ENCODE peak calls at places on chromosomes 13 and 19, in four cellular contexts. One of them, this sample, is unnamed.
A peak's percentile ranks its signal among the peaks of the same experiment; 100 is the strongest.

GRCh38 chr19:1465191-1466016 is 13.6 kb downstream of the C19orf25 start:
- DNase-seq in WTC11: peak; percentile 74
- DNase-seq in astrocyte of the spinal cord: no peak
- DNase-seq in lung: no peak
- DNase-seq in this sample: peak; percentile 51

GRCh38 chr13:109720758-109721184 is 65.6 kb downstream of the IRS2 start:
- DNase-seq in WTC11: no peak
- DNase-seq in astrocyte of the spinal cord: no peak
- DNase-seq in lung: no peak
- DNase-seq in this sample: no peak

GRCh38 chr13:31046711-31047279 is 114.3 kb downstream of the TEX26 start:
- DNase-seq in WTC11: no peak
- DNase-seq in astrocyte of the spinal cord: peak; percentile 20
- DNase-seq in lung: no peak
- DNase-seq in this sample: peak; percentile 55

GRCh38 chr19:35292986-35293732 is 1.2 kb downstream of the MAG start:
- DNase-seq in WTC11: no peak
- DNase-seq in astrocyte of the spinal cord: no peak
- DNase-seq in lung: no peak
- DNase-seq in this sample: no peak

GRCh38 chr13:29861694-29862110 is 11.3 kb upstream of the UBL3 start:
- DNase-seq in WTC11: no peak
- DNase-seq in astrocyte of the spinal cord: peak; percentile 82
- DNase-seq in lung: no peak
- DNase-seq in this sample: no peak

GRCh38 chr19:2613507-2614295 is 88.8 kb downstream of the GNG7 start:
- DNase-seq in WTC11: peak; percentile 71
- DNase-seq in astrocyte of the spinal cord: no peak
- DNase-seq in lung: no peak
- DNase-seq in this sample: peak; percentile 60

GRCh38 chr13:71611292-71611691 is 255.7 kb downstream of the DACH1 start:
- DNase-seq in WTC11: no peak
- DNase-seq in astrocyte of the spinal cord: no peak
- DNase-seq in lung: no peak
- DNase-seq in this sample: no peak

GRCh38 chr13:30103161-30103858 is 204.0 kb downstream of the KATNAL1 start:
- DNase-seq in WTC11: no peak
- DNase-seq in astrocyte of the spinal cord: no peak
- DNase-seq in lung: no peak
- DNase-seq in this sample: no peak

GRCh38 chr19:10260141-10260584 is 8.1 kb downstream of the MRPL4 start:
- DNase-seq in WTC11: no peak
- DNase-seq in astrocyte of the spinal cord: no peak
- DNase-seq in lung: peak; percentile 88
- DNase-seq in this sample: no peak

GRCh38 chr13:38688674-38689073 is 1.8 kb downstream of the FREM2 start:
- DNase-seq in WTC11: no peak
- DNase-seq in astrocyte of the spinal cord: no peak
- DNase-seq in lung: no peak
- DNase-seq in this sample: no peak

GRCh38 chr13:31048521-31048920 is 113.2 kb downstream of the HSPH1 start:
- DNase-seq in WTC11: no peak
- DNase-seq in astrocyte of the spinal cord: no peak
- DNase-seq in lung: no peak
- DNase-seq in this sample: peak; percentile 32

GRCh38 chr19:41785653-41786052 is 10.7 kb upstream of the CEACAM3 start:
- DNase-seq in WTC11: peak; percentile 73
- DNase-seq in astrocyte of the spinal cord: peak; percentile 62
- DNase-seq in lung: peak; percentile 79
- DNase-seq in this sample: peak; percentile 80

GRCh38 chr19:5143471-5144411 is 174.8 kb downstream of the KDM4B start:
- DNase-seq in WTC11: no peak
- DNase-seq in astrocyte of the spinal cord: no peak
- DNase-seq in lung: no peak
- DNase-seq in this sample: no peak

GRCh38 chr19:46515879-46516350 is 20.2 kb upstream of the PNMA8B start:
- DNase-seq in WTC11: no peak
- DNase-seq in astrocyte of the spinal cord: peak; percentile 31
- DNase-seq in lung: no peak
- DNase-seq in this sample: peak; percentile 61

GRCh38 chr13:98216711-98217110 is 39.6 kb upstream of the RNF113B start:
- DNase-seq in WTC11: no peak
- DNase-seq in astrocyte of the spinal cord: no peak
- DNase-seq in lung: no peak
- DNase-seq in this sample: no peak

GRCh38 chr13:111183959-111184684 is 69.0 kb downstream of the ARHGEF7 start:
- DNase-seq in WTC11: no peak
- DNase-seq in astrocyte of the spinal cord: no peak
- DNase-seq in lung: no peak
- DNase-seq in this sample: no peak

GRCh38 chr13:86665842-86666241 is 866.6 kb upstream of the SLITRK6 start:
- DNase-seq in WTC11: no peak
- DNase-seq in astrocyte of the spinal cord: no peak
- DNase-seq in lung: no peak
- DNase-seq in this sample: no peak
- TF ChIP-seq CTCF in WTC11: no peak
- TF ChIP-seq CTCF in astrocyte of the spinal cord: no peak
- TF ChIP-seq CTCF in lung: no peak
- TF ChIP-seq CTCF in this sample: no peak

GRCh38 chr19:38224014-38224862 is at the start of gene DPF1:
- DNase-seq in WTC11: peak; percentile 92
- DNase-seq in astrocyte of the spinal cord: peak; percentile 62
- DNase-seq in lung: no peak
- DNase-seq in this sample: peak; percentile 64
- TF ChIP-seq CTCF in WTC11: no peak
- TF ChIP-seq CTCF in astrocyte of the spinal cord: peak; percentile 15
- TF ChIP-seq CTCF in lung: no peak
- TF ChIP-seq CTCF in this sample: peak; percentile 10

GRCh38 chr19:8593931-8594330 is 16.6 kb downstream of the ADAMTS10 start:
- DNase-seq in WTC11: no peak
- DNase-seq in astrocyte of the spinal cord: no peak
- DNase-seq in lung: no peak
- DNase-seq in this sample: peak; percentile 21
- TF ChIP-seq CTCF in WTC11: no peak
- TF ChIP-seq CTCF in astrocyte of the spinal cord: peak; percentile 35
- TF ChIP-seq CTCF in lung: no peak
- TF ChIP-seq CTCF in this sample: peak; percentile 19

GRCh38 chr13:52449323-52450011 is 967 bp downstream of the VPS36 start:
- DNase-seq in WTC11: no peak
- DNase-seq in astrocyte of the spinal cord: no peak
- DNase-seq in lung: no peak
- DNase-seq in this sample: no peak

GRCh38 chr13:52452470-52452869 is 2.0 kb upstream of the VPS36 start:
- DNase-seq in WTC11: no peak
- DNase-seq in astrocyte of the spinal cord: no peak
- DNase-seq in lung: no peak
- DNase-seq in this sample: no peak

GRCh38 chr13:52447815-52448552 is 2.5 kb downstream of the VPS36 start:
- DNase-seq in WTC11: no peak
- DNase-seq in astrocyte of the spinal cord: no peak
- DNase-seq in lung: no peak
- DNase-seq in this sample: no peak

GRCh38 chr13:52450793-52451116 is 321 bp upstream of the VPS36 start:
- DNase-seq in WTC11: no peak
- DNase-seq in astrocyte of the spinal cord: no peak
- DNase-seq in lung: no peak
- DNase-seq in this sample: no peak

GRCh38 chr13:52450012-52450792 is at the start of gene VPS36:
- DNase-seq in WTC11: peak; percentile 95
- DNase-seq in astrocyte of the spinal cord: peak; percentile 95
- DNase-seq in lung: peak; percentile 94
- DNase-seq in this sample: peak; percentile 94
- TF ChIP-seq CTCF in WTC11: peak; percentile 100
- TF ChIP-seq CTCF in astrocyte of the spinal cord: peak; percentile 87
- TF ChIP-seq CTCF in lung: peak; percentile 98
- TF ChIP-seq CTCF in this sample: no peak

GRCh38 chr19:31054430-31054829 is 294.8 kb downstream of the TSHZ3 start:
- DNase-seq in WTC11: peak; percentile 79
- DNase-seq in astrocyte of the spinal cord: peak; percentile 74
- DNase-seq in lung: no peak
- DNase-seq in this sample: peak; percentile 74
- TF ChIP-seq CTCF in WTC11: peak; percentile 50
- TF ChIP-seq CTCF in astrocyte of the spinal cord: peak; percentile 86
- TF ChIP-seq CTCF in lung: no peak
- TF ChIP-seq CTCF in this sample: peak; percentile 71

DNA sequence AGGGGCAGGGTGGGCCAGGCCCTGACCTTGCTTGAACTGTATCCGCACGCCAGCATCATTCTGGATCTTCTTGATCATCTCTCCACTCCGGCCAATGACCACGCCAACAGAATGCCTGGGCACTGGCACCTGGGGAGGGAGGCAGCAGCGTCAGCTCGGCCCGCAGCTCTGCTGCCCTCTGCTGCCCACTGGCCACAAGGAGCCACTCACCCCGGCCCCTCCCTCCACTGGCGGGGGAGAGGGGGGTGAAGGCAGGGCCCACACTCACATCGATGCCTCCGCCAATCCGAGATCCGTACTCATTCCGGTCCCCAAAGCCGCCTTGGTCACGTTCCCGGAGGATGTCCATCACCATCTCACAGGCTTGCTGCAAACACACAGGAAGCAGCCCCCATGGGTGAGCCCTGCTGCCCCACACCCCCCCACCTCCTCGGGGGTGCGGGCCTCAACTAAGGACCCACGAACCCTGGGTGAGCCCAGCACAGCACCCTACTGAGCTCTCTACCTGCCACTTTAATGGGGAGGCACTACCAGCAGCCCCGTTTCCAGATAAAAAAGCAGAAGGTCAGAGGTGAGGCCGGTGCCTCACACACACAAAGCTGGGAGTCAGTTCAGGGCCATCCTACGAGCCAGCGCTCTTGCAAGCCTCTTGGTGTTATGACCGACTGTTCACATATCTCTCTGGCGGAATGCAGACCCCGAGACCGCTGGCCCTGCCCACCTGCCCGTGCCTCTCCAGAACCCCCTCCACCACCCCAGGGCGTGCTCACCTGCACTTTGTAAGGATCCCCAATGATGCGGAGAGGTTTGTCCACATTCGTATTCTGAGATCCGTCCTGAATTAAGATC is 6.7 kb downstream of the KHSRP start:
- DNase-seq in WTC11: peak; percentile 36
- DNase-seq in astrocyte of the spinal cord: peak; percentile 13
- DNase-seq in lung: no peak
- DNase-seq in this sample: peak; percentile 46
- TF ChIP-seq CTCF in WTC11: no peak
- TF ChIP-seq CTCF in astrocyte of the spinal cord: peak; percentile 58
- TF ChIP-seq CTCF in lung: no peak
- TF ChIP-seq CTCF in this sample: peak; percentile 42

GRCh38 chr19:18856385-18857126 is 24.8 kb downstream of the UPF1 start:
- DNase-seq in WTC11: peak; percentile 44
- DNase-seq in astrocyte of the spinal cord: no peak
- DNase-seq in lung: no peak
- DNase-seq in this sample: peak; percentile 40
- TF ChIP-seq CTCF in WTC11: no peak
- TF ChIP-seq CTCF in astrocyte of the spinal cord: peak; percentile 44
- TF ChIP-seq CTCF in lung: no peak
- TF ChIP-seq CTCF in this sample: peak; percentile 30

GRCh38 chr13:41059896-41060722 is 1.2 kb upstream of the WBP4 start:
- DNase-seq in WTC11: peak; percentile 92
- DNase-seq in astrocyte of the spinal cord: peak; percentile 92
- DNase-seq in lung: peak; percentile 90
- DNase-seq in this sample: peak; percentile 92
- TF ChIP-seq CTCF in WTC11: no peak
- TF ChIP-seq CTCF in astrocyte of the spinal cord: peak; percentile 31
- TF ChIP-seq CTCF in lung: no peak
- TF ChIP-seq CTCF in this sample: peak; percentile 23

GRCh38 chr13:48975926-48976676 is 389 bp downstream of the FNDC3A start:
- DNase-seq in WTC11: peak; percentile 80
- DNase-seq in astrocyte of the spinal cord: peak; percentile 86
- DNase-seq in lung: peak; percentile 80
- DNase-seq in this sample: peak; percentile 80
- TF ChIP-seq CTCF in WTC11: no peak
- TF ChIP-seq CTCF in astrocyte of the spinal cord: no peak
- TF ChIP-seq CTCF in lung: no peak
- TF ChIP-seq CTCF in this sample: no peak

GRCh38 chr13:77016241-77016812 is 10.6 kb downstream of the FBXL3 start:
- DNase-seq in WTC11: no peak
- DNase-seq in astrocyte of the spinal cord: no peak
- DNase-seq in lung: no peak
- DNase-seq in this sample: no peak

GRCh38 chr13:77019756-77020155 is 7.2 kb downstream of the FBXL3 start:
- DNase-seq in WTC11: no peak
- DNase-seq in astrocyte of the spinal cord: no peak
- DNase-seq in lung: no peak
- DNase-seq in this sample: no peak

GRCh38 chr13:77014906-77015685 is 11.9 kb downstream of the FBXL3 start:
- DNase-seq in WTC11: no peak
- DNase-seq in astrocyte of the spinal cord: no peak
- DNase-seq in lung: no peak
- DNase-seq in this sample: no peak

GRCh38 chr13:77013853-77014542 is 13.0 kb downstream of the FBXL3 start:
- DNase-seq in WTC11: no peak
- DNase-seq in astrocyte of the spinal cord: no peak
- DNase-seq in lung: no peak
- DNase-seq in this sample: no peak

GRCh38 chr13:77016888-77017623 is 9.9 kb downstream of the FBXL3 start:
- DNase-seq in WTC11: no peak
- DNase-seq in astrocyte of the spinal cord: no peak
- DNase-seq in lung: no peak
- DNase-seq in this sample: peak; percentile 35
- TF ChIP-seq CTCF in WTC11: no peak
- TF ChIP-seq CTCF in astrocyte of the spinal cord: no peak
- TF ChIP-seq CTCF in lung: no peak
- TF ChIP-seq CTCF in this sample: no peak